ENCODE peak calls at places on chromosome 18, in eight cellular contexts. Q is body of pancreas, G is uterus, N is lung, T is OCI-LY7, H is kidney epithelial cell, M is AG04450, J is bronchial epithelial cell. U is an unnamed sample.

GRCh38 chr18:75316826-75317225 is 106.2 kb downstream of the TSHZ1 start:
- DNase-seq in Q (no peak), G (no peak), N (no peak), T (no peak), H (no peak), M (no peak), J (no peak), U (no peak)

GRCh38 chr18:68769423-68769822 is 28.5 kb upstream of the CCDC102B start:
- DNase-seq in Q (peak), G (peak), N (peak), T (no peak), H (no peak), M (no peak), J (no peak), U (no peak)

GRCh38 chr18:24539866-24540604 is 79.6 kb downstream of the HRH4 start:
- DNase-seq in Q (no peak), G (no peak), N (no peak), T (no peak), H (no peak), M (no peak), J (no peak), U (no peak)

GRCh38 chr18:31918733-31919132 is 24.2 kb downstream of the TRAPPC8 start:
- DNase-seq in Q (no peak), G (no peak), N (no peak), T (no peak), H (no peak), M (no peak), J (no peak), U (no peak)

GRCh38 chr18:40864846-40865245 is 1090.2 kb upstream of the PIK3C3 start:
- DNase-seq in Q (no peak), G (no peak), N (no peak), T (no peak), H (no peak), M (no peak), J (no peak), U (no peak)

GRCh38 chr18:67194886-67195285 is 321.6 kb downstream of the DSEL start:
- DNase-seq in Q (no peak), G (no peak), N (no peak), T (no peak), H (no peak), M (no peak), J (no peak), U (no peak)

GRCh38 chr18:40868110-40868858 is 1086.8 kb upstream of the PIK3C3 start:
- DNase-seq in Q (no peak), G (no peak), N (no peak), T (no peak), H (peak), M (peak), J (peak), U (no peak)

GRCh38 chr18:32696376-32696775 is 76.4 kb downstream of the KLHL14 start:
- DNase-seq in Q (no peak), G (no peak), N (no peak), T (no peak), H (no peak), M (no peak), J (peak), U (no peak)

GRCh38 chr18:37012452-37012851 is 183.5 kb downstream of the KIAA1328 start:
- DNase-seq in Q (no peak), G (no peak), N (no peak), T (no peak), H (no peak), M (no peak), J (no peak), U (no peak)

GRCh38 chr18:12345491-12346239 is 31.4 kb downstream of the AFG3L2 start:
- DNase-seq in Q (no peak), G (no peak), N (no peak), T (no peak), H (no peak), M (no peak), J (no peak), U (no peak)

GRCh38 chr18:32072321-32072720 is 19.4 kb upstream of the RNF138 start:
- DNase-seq in Q (no peak), G (no peak), N (no peak), T (peak), H (no peak), M (no peak), J (peak), U (no peak)

GRCh38 chr18:1173593-1173992 is 268.9 kb downstream of the ADCYAP1 start:
- DNase-seq in Q (no peak), G (no peak), N (no peak), T (no peak), H (no peak), M (no peak), J (no peak), U (no peak)

GRCh38 chr18:12060182-12060870 is 33.3 kb upstream of the ANKRD62 start:
- DNase-seq in Q (no peak), G (no peak), N (no peak), T (peak), H (no peak), M (no peak), J (no peak), U (no peak)

GRCh38 chr18:12921178-12921577 is 26.6 kb upstream of the SEH1L start:
- DNase-seq in Q (no peak), G (no peak), N (no peak), T (no peak), H (no peak), M (no peak), J (no peak), U (no peak)

GRCh38 chr18:59249186-59249774 is 24.0 kb downstream of the RAX start:
- DNase-seq in Q (peak), G (peak), N (no peak), T (peak), H (peak), M (peak), J (peak), U (peak)

GRCh38 chr18:21109936-21110666 is 1.5 kb downstream of the ROCK1 start:
- DNase-seq in Q (no peak), G (no peak), N (no peak), T (peak), H (no peak), M (no peak), J (no peak), U (no peak)

GRCh38 chr18:59729781-59730180 is 32.6 kb upstream of the CCBE1 start:
- DNase-seq in Q (no peak), G (no peak), N (no peak), T (no peak), H (no peak), M (no peak), J (peak), U (no peak)

GRCh38 chr18:9091066-9091476 is 11.4 kb upstream of the NDUFV2 start:
- DNase-seq in Q (no peak), G (no peak), N (no peak), T (no peak), H (no peak), M (no peak), J (no peak), U (no peak)

GRCh38 chr18:10727477-10727876 is 201.7 kb downstream of the NAPG start:
- DNase-seq in Q (no peak), G (no peak), N (no peak), T (no peak), H (no peak), M (no peak), J (no peak), U (peak)

GRCh38 chr18:59927246-59927825 is 27.5 kb downstream of the PMAIP1 start:
- DNase-seq in Q (no peak), G (no peak), N (no peak), T (no peak), H (no peak), M (no peak), J (peak), U (no peak)

GRCh38 chr18:36352384-36352783 is 54.9 kb downstream of the FHOD3 start:
- DNase-seq in Q (peak), G (no peak), N (no peak), T (no peak), H (peak), M (peak), J (peak), U (peak)

GRCh38 chr18:36314754-36315153 is 17.2 kb downstream of the FHOD3 start:
- DNase-seq in Q (no peak), G (no peak), N (no peak), T (no peak), H (peak), M (peak), J (peak), U (peak)

GRCh38 chr18:41745166-41746049 is 209.6 kb upstream of the PIK3C3 start:
- DNase-seq in Q (peak), G (no peak), N (no peak), T (peak), H (no peak), M (no peak), J (peak), U (peak)

GRCh38 chr18:61602836-61603235 is 269.6 kb downstream of the CDH20 start:
- DNase-seq in Q (no peak), G (no peak), N (no peak), T (no peak), H (no peak), M (no peak), J (peak), U (no peak)

GRCh38 chr18:57209697-57210096 is 62.8 kb downstream of the BOD1L2 start:
- DNase-seq in Q (no peak), G (no peak), N (no peak), T (no peak), H (no peak), M (no peak), J (no peak), U (no peak)

GRCh38 chr18:63427566-63427965 is 5.3 kb upstream of the VPS4B start:
- DNase-seq in Q (no peak), G (no peak), N (no peak), T (no peak), H (peak), M (no peak), J (peak), U (no peak)

GRCh38 chr18:3982541-3982940 is 472.6 kb downstream of the DLGAP1 start:
- DNase-seq in Q (no peak), G (no peak), N (no peak), T (no peak), H (no peak), M (peak), J (peak), U (no peak)

GRCh38 chr18:23563377-23564043 is 22.8 kb downstream of the NPC1 start:
- DNase-seq in Q (no peak), G (no peak), N (no peak), T (no peak), H (no peak), M (no peak), J (peak), U (no peak)

GRCh38 chr18:48800877-48801727 is 149.7 kb downstream of the SMAD7 start:
- DNase-seq in Q (no peak), G (peak), N (no peak), T (no peak), H (no peak), M (no peak), J (no peak), U (no peak)

GRCh38 chr18:21598726-21599584 is 1.5 kb downstream of the ESCO1 start:
- DNase-seq in Q (no peak), G (no peak), N (no peak), T (peak), H (peak), M (no peak), J (no peak), U (no peak)

GRCh38 chr18:27404855-27405254 is 219.7 kb upstream of the CHST9 start:
- DNase-seq in Q (no peak), G (no peak), N (no peak), T (no peak), H (no peak), M (no peak), J (peak), U (no peak)

GRCh38 chr18:21242141-21243040 is at the start of gene GREB1L:
- DNase-seq in Q (peak), G (peak), N (no peak), T (no peak), H (no peak), M (no peak), J (peak), U (no peak)

GRCh38 chr18:35673682-35674081 is 92.1 kb downstream of the GALNT1 start:
- DNase-seq in Q (no peak), G (no peak), N (no peak), T (no peak), H (no peak), M (no peak), J (peak), U (no peak)

GRCh38 chr18:10461989-10462388 is 7.6 kb downstream of the APCDD1 start:
- DNase-seq in Q (no peak), G (no peak), N (no peak), T (no peak), H (no peak), M (no peak), J (no peak), U (no peak)

GRCh38 chr18:8283901-8284585 is 325.2 kb upstream of the RAB12 start:
- DNase-seq in Q (no peak), G (no peak), N (no peak), T (no peak), H (no peak), M (peak), J (no peak), U (peak)

GRCh38 chr18:54926593-54927297 is 32.5 kb downstream of the CCDC68 start:
- DNase-seq in Q (no peak), G (no peak), N (no peak), T (no peak), H (no peak), M (no peak), J (peak), U (no peak)

GRCh38 chr18:2818281-2818680 is 28.5 kb upstream of the EMILIN2 start:
- DNase-seq in Q (no peak), G (no peak), N (no peak), T (no peak), H (no peak), M (no peak), J (no peak), U (no peak)

GRCh38 chr18:68837665-68838390 is 39.9 kb downstream of the CCDC102B start:
- DNase-seq in Q (no peak), G (no peak), N (no peak), T (no peak), H (no peak), M (peak), J (no peak), U (no peak)

GRCh38 chr18:77007251-77007650 is 125.3 kb downstream of the MBP start:
- DNase-seq in Q (no peak), G (no peak), N (no peak), T (no peak), H (no peak), M (no peak), J (no peak), U (no peak)

GRCh38 chr18:77008006-77008405 is 124.6 kb downstream of the MBP start:
- DNase-seq in Q (no peak), G (no peak), N (no peak), T (no peak), H (no peak), M (no peak), J (no peak), U (no peak)

GRCh38 chr18:77005651-77006195 is 126.9 kb downstream of the MBP start:
- DNase-seq in Q (no peak), G (no peak), N (no peak), T (no peak), H (no peak), M (no peak), J (no peak), U (no peak)

GRCh38 chr18:77004555-77005380 is 127.8 kb downstream of the MBP start:
- DNase-seq in Q (peak), G (no peak), N (no peak), T (no peak), H (no peak), M (no peak), J (no peak), U (no peak)

DNA sequence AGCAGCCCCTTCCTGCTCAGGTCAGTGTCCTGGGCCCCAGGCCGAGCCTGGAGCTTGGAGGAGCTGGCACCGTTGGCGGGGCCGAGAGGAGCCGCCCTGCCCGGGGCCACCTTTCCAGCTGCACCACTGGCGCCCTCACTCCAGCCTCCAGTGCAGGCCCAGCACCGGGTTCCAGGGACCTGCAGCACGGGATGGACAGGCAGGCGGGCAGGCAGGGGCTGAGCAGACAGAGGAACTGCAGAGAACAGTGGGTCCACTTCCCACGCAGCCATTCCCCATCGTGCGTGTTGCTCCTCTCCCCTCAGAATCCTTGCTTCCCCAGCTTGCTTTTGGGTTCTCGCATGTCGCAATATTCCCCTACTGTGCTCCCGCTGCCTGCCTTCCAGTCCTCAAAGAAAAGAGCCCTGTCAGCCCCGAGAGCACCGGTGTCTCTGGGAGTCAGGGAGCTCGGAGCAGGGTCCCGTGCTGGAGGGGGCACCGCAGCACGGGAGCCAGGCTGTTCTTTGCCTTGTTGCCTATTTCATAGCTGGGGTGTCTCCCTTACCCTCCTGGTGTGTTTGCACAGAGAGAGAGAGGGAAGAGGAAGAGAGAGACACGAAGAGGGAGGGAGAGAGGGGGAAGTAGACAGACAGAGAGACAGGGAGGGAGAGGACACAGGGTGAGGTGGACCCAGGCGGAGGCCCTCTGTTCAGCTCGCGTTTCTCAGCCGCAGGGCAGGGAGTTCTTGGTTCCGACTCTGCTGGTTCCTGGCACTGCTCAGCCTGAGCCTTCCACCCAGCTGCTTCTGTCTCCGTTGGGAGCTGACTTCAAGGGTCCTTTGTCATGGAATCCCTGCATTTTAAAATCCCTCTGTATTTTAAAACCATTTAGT is 126.0 kb downstream of the MBP start:
- DNase-seq in Q (peak), G (no peak), N (no peak), T (no peak), H (no peak), M (no peak), J (no peak), U (no peak)
- H3K4me3 ChIP-seq in Q (no peak), G (no peak), N (no peak), T (no peak), H (no peak), M (no peak), J (no peak), U (no peak)

GRCh38 chr18:33751613-33752221 is 173.7 kb downstream of the ASXL3 start:
- DNase-seq in Q (no peak), G (no peak), N (no peak), T (peak), H (no peak), M (no peak), J (peak), U (peak)
- TF ChIP-seq CTCF in Q (peak), G (peak), N (no peak), T (peak), H (peak), M (peak), J (peak), U (peak)

DNA sequence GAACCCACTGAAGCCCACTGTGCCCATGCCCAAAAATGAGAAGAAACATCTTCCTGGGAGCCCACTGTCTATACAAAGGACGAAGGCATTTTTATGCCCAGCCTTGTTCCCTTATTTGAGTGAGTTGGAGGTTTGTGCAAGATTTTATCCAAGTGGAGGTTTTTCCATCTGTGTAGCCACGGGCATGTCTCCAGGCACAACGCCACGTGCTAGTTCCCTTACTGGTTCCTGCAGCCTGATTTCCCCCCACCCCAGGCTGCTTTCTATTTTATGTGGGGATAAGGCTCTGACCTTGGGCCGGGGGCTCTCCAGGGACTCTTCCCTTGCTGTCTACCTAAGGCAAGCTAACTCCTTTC is 22.2 kb upstream of the TXNL4A start:
- DNase-seq in Q (no peak), G (no peak), N (no peak), T (no peak), H (no peak), M (no peak), J (no peak), U (no peak)
- H3K4me3 ChIP-seq in Q (no peak), G (no peak), N (no peak), T (no peak), H (no peak), M (no peak), J (no peak), U (no peak)

DNA sequence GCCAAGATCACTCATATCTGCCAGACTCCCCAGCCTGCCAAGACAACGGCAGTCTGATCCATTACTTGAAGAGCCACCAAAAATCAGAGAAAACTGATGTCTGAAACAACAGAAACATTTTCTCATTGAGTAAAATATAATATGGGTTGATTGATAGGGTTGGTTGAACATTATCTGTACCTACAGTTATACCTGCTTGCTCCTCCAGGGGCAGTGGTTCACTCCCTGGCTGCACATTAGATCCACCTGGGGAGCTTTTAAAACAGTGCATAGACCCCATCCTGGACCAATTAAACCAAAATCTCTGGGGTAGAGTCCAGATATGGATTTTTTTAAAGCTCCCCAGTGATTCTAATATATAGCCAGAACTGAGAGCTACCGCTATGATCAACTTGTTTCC is 43.6 kb upstream of the SLC14A2 start:
- DNase-seq in Q (no peak), G (no peak), N (no peak), T (no peak), H (no peak), M (no peak), J (peak), U (no peak)
- TF ChIP-seq CTCF in Q (no peak), G (no peak), N (no peak), T (peak), H (peak), M (peak), J (peak), U (peak)

U was measured in astrocyte of the cerebellum.